ENCODE peak calls at places on chromosome X, in seven cellular contexts. One of them, this sample, is unnamed.

GRCh38 chrX:12115377-12115776 is 22.9 kb upstream of the FRMPD4 start:
- DNase-seq in PC-3: peak; percentile 34
- DNase-seq in psoas muscle: no peak
- DNase-seq in esophagus squamous epithelium: no peak
- DNase-seq in tibial nerve: no peak
- DNase-seq in adrenal gland: no peak
- DNase-seq in mesenchymal stem cell: peak; percentile 1
- DNase-seq in this sample: peak; percentile 57

GRCh38 chrX:56764153-56764974 is 35.3 kb downstream of the NBDY start:
- DNase-seq in tibial nerve: no peak
- DNase-seq in PC-3: peak; percentile 69
- DNase-seq in psoas muscle: peak; percentile 90
- DNase-seq in esophagus squamous epithelium: no peak
- DNase-seq in adrenal gland: peak; percentile 65
- DNase-seq in mesenchymal stem cell: peak; percentile 74
- DNase-seq in this sample: peak; percentile 78

GRCh38 chrX:123854329-123854728 is 5.5 kb upstream of the XIAP start:
- DNase-seq in tibial nerve: no peak
- DNase-seq in esophagus squamous epithelium: no peak
- DNase-seq in psoas muscle: no peak
- DNase-seq in mesenchymal stem cell: no peak
- DNase-seq in adrenal gland: no peak
- DNase-seq in PC-3: peak; percentile 58
- DNase-seq in this sample: no peak

GRCh38 chrX:132758778-132759177 is 199.7 kb downstream of the HS6ST2 start:
- DNase-seq in mesenchymal stem cell: peak; percentile 1
- DNase-seq in esophagus squamous epithelium: no peak
- DNase-seq in psoas muscle: no peak
- DNase-seq in adrenal gland: no peak
- DNase-seq in PC-3: no peak
- DNase-seq in tibial nerve: no peak
- DNase-seq in this sample: no peak

GRCh38 chrX:12269484-12269883 is 131.2 kb downstream of the FRMPD4 start:
- DNase-seq in psoas muscle: no peak
- DNase-seq in tibial nerve: no peak
- DNase-seq in PC-3: peak; percentile 34
- DNase-seq in esophagus squamous epithelium: no peak
- DNase-seq in mesenchymal stem cell: no peak
- DNase-seq in adrenal gland: peak; percentile 1
- DNase-seq in this sample: no peak

GRCh38 chrX:92247076-92247475 is 467.9 kb downstream of the PCDH11X start:
- DNase-seq in tibial nerve: no peak
- DNase-seq in PC-3: peak; percentile 62
- DNase-seq in mesenchymal stem cell: peak; percentile 6
- DNase-seq in esophagus squamous epithelium: no peak
- DNase-seq in psoas muscle: no peak
- DNase-seq in adrenal gland: no peak
- DNase-seq in this sample: no peak

GRCh38 chrX:97616883-97617510 is 733.3 kb downstream of the RPA4 start:
- DNase-seq in tibial nerve: no peak
- DNase-seq in mesenchymal stem cell: peak; percentile 65
- DNase-seq in esophagus squamous epithelium: no peak
- DNase-seq in psoas muscle: no peak
- DNase-seq in PC-3: peak; percentile 82
- DNase-seq in adrenal gland: peak; percentile 4
- DNase-seq in this sample: no peak

GRCh38 chrX:136376713-136377112 is 76.0 kb downstream of the ADGRG4 start:
- DNase-seq in esophagus squamous epithelium: no peak
- DNase-seq in psoas muscle: no peak
- DNase-seq in adrenal gland: no peak
- DNase-seq in tibial nerve: no peak
- DNase-seq in PC-3: peak; percentile 43
- DNase-seq in mesenchymal stem cell: no peak
- DNase-seq in this sample: no peak

GRCh38 chrX:135707880-135708279 is 5.6 kb upstream of the CT45A1 start:
- DNase-seq in psoas muscle: no peak
- DNase-seq in esophagus squamous epithelium: no peak
- DNase-seq in PC-3: peak; percentile 32
- DNase-seq in mesenchymal stem cell: no peak
- DNase-seq in adrenal gland: peak; percentile 1
- DNase-seq in tibial nerve: no peak
- DNase-seq in this sample: peak; percentile 28

GRCh38 chrX:17596051-17596450 is 141.2 kb upstream of the SCML1 start:
- DNase-seq in PC-3: peak; percentile 39
- DNase-seq in tibial nerve: no peak
- DNase-seq in mesenchymal stem cell: no peak
- DNase-seq in psoas muscle: no peak
- DNase-seq in adrenal gland: no peak
- DNase-seq in esophagus squamous epithelium: no peak
- DNase-seq in this sample: no peak

GRCh38 chrX:104482757-104483156 is 83.2 kb upstream of the IL1RAPL2 start:
- DNase-seq in PC-3: peak; percentile 15
- DNase-seq in adrenal gland: no peak
- DNase-seq in mesenchymal stem cell: peak; percentile 0
- DNase-seq in tibial nerve: no peak
- DNase-seq in psoas muscle: no peak
- DNase-seq in esophagus squamous epithelium: no peak
- DNase-seq in this sample: no peak

GRCh38 chrX:54807524-54808108 is at the start of gene MAGED2:
- DNase-seq in esophagus squamous epithelium: no peak
- DNase-seq in psoas muscle: peak; percentile 58
- DNase-seq in tibial nerve: peak; percentile 13
- DNase-seq in mesenchymal stem cell: peak; percentile 57
- DNase-seq in PC-3: peak; percentile 8
- DNase-seq in adrenal gland: peak; percentile 35
- DNase-seq in this sample: peak; percentile 67

GRCh38 chrX:45788941-45789348 is 588.3 kb upstream of the DIPK2B start:
- DNase-seq in esophagus squamous epithelium: no peak
- DNase-seq in PC-3: no peak
- DNase-seq in mesenchymal stem cell: peak; percentile 52
- DNase-seq in psoas muscle: peak; percentile 71
- DNase-seq in adrenal gland: no peak
- DNase-seq in tibial nerve: no peak
- DNase-seq in this sample: no peak

GRCh38 chrX:115940888-115941332 is 229.6 kb upstream of the AGTR2 start:
- DNase-seq in psoas muscle: peak; percentile 75
- DNase-seq in adrenal gland: peak; percentile 19
- DNase-seq in mesenchymal stem cell: peak; percentile 1
- DNase-seq in PC-3: peak; percentile 81
- DNase-seq in tibial nerve: peak; percentile 24
- DNase-seq in esophagus squamous epithelium: no peak
- DNase-seq in this sample: peak; percentile 80

GRCh38 chrX:46551494-46552128 is 6.4 kb upstream of the ZNF674 start:
- DNase-seq in esophagus squamous epithelium: no peak
- DNase-seq in psoas muscle: no peak
- DNase-seq in PC-3: peak; percentile 19
- DNase-seq in mesenchymal stem cell: peak; percentile 72
- DNase-seq in adrenal gland: no peak
- DNase-seq in tibial nerve: no peak
- DNase-seq in this sample: peak; percentile 33

GRCh38 chrX:95878874-95879273 is 805.8 kb upstream of the DIAPH2 start:
- DNase-seq in mesenchymal stem cell: no peak
- DNase-seq in adrenal gland: no peak
- DNase-seq in tibial nerve: no peak
- DNase-seq in PC-3: no peak
- DNase-seq in psoas muscle: no peak
- DNase-seq in esophagus squamous epithelium: no peak
- DNase-seq in this sample: no peak

GRCh38 chrX:152231106-152231505 is 92.7 kb upstream of the MAGEA10 start:
- DNase-seq in PC-3: no peak
- DNase-seq in psoas muscle: no peak
- DNase-seq in tibial nerve: no peak
- DNase-seq in adrenal gland: no peak
- DNase-seq in esophagus squamous epithelium: no peak
- DNase-seq in mesenchymal stem cell: no peak
- DNase-seq in this sample: no peak

GRCh38 chrX:103488332-103488731 is 31.0 kb downstream of the RAB40A start:
- DNase-seq in esophagus squamous epithelium: no peak
- DNase-seq in psoas muscle: no peak
- DNase-seq in tibial nerve: no peak
- DNase-seq in mesenchymal stem cell: peak; percentile 25
- DNase-seq in PC-3: peak; percentile 45
- DNase-seq in adrenal gland: peak; percentile 19
- DNase-seq in this sample: peak; percentile 17

GRCh38 chrX:20951016-20951795 is 423.0 kb upstream of the CNKSR2 start:
- DNase-seq in mesenchymal stem cell: no peak
- DNase-seq in PC-3: peak; percentile 37
- DNase-seq in psoas muscle: no peak
- DNase-seq in adrenal gland: no peak
- DNase-seq in tibial nerve: no peak
- DNase-seq in esophagus squamous epithelium: no peak
- DNase-seq in this sample: no peak

DNA sequence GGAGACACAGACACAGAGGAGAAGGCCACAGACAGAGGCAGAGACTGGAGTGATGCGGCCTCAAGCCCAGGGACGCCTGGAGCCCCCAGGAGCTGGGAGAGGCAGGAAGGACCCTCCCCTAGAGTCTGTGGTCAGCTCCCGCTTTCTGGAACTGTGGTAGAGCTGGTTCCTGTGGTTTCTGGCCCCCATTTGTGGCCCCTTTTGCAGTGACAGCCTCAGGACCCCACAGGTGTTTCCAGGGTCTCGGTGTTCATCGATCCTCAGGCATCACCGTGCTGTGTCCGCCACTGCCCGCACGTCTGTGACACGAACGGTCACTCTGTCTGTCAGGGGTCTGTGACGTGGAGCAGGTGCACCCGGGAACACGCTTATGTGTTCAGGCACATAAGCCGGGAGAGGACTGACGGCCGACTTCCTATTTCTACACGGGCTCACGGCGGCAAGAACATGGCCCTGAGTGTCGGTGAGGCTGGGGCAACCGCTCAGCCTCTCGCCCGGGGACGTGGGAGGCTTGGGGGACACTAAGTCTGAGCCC is 7.9 kb downstream of the GTPBP6 start:
- DNase-seq in PC-3: no peak
- DNase-seq in mesenchymal stem cell: no peak
- DNase-seq in psoas muscle: peak; percentile 38
- DNase-seq in adrenal gland: no peak
- DNase-seq in esophagus squamous epithelium: no peak
- DNase-seq in tibial nerve: no peak
- DNase-seq in this sample: peak; percentile 26
- H3K36me3 ChIP-seq in PC-3: peaks cover 10% of the 10 kb centered on the region
- H3K36me3 ChIP-seq in mesenchymal stem cell: peaks cover 79% of the 10 kb centered on the region
- H3K36me3 ChIP-seq in psoas muscle: peaks cover 89% of the 10 kb centered on the region
- H3K36me3 ChIP-seq in adrenal gland: peaks cover 56% of the 10 kb centered on the region
- H3K36me3 ChIP-seq in esophagus squamous epithelium: peaks cover 42% of the 10 kb centered on the region
- H3K36me3 ChIP-seq in tibial nerve: peaks cover 95% of the 10 kb centered on the region
- H3K36me3 ChIP-seq in this sample: peaks cover 24% of the 10 kb centered on the region

GRCh38 chrX:74546984-74547383 is 67.4 kb downstream of the RLIM start:
- DNase-seq in adrenal gland: no peak
- DNase-seq in tibial nerve: no peak
- DNase-seq in psoas muscle: no peak
- DNase-seq in mesenchymal stem cell: no peak
- DNase-seq in PC-3: no peak
- DNase-seq in esophagus squamous epithelium: no peak
- DNase-seq in this sample: no peak

GRCh38 chrX:74551934-74552333 is 62.5 kb downstream of the RLIM start:
- DNase-seq in mesenchymal stem cell: no peak
- DNase-seq in psoas muscle: no peak
- DNase-seq in esophagus squamous epithelium: no peak
- DNase-seq in adrenal gland: no peak
- DNase-seq in tibial nerve: no peak
- DNase-seq in PC-3: no peak
- DNase-seq in this sample: no peak

GRCh38 chrX:74545880-74546279 is 68.5 kb downstream of the RLIM start:
- DNase-seq in mesenchymal stem cell: no peak
- DNase-seq in adrenal gland: no peak
- DNase-seq in esophagus squamous epithelium: no peak
- DNase-seq in psoas muscle: no peak
- DNase-seq in PC-3: no peak
- DNase-seq in tibial nerve: no peak
- DNase-seq in this sample: no peak

GRCh38 chrX:74550295-74550802 is 64.1 kb downstream of the RLIM start:
- DNase-seq in PC-3: peak; percentile 79
- DNase-seq in psoas muscle: peak; percentile 92
- DNase-seq in mesenchymal stem cell: peak; percentile 71
- DNase-seq in adrenal gland: peak; percentile 85
- DNase-seq in esophagus squamous epithelium: peak; percentile 18
- DNase-seq in tibial nerve: peak; percentile 45
- DNase-seq in this sample: peak; percentile 69
- H3K4me3 ChIP-seq in PC-3: peak overlapping the region; percentile 52
- H3K4me3 ChIP-seq in psoas muscle: no peak overlapping the region
- H3K4me3 ChIP-seq in mesenchymal stem cell: no peak overlapping the region
- H3K4me3 ChIP-seq in adrenal gland: no peak overlapping the region
- H3K4me3 ChIP-seq in esophagus squamous epithelium: peak overlapping the region; percentile 36
- H3K4me3 ChIP-seq in tibial nerve: no peak overlapping the region
- H3K4me3 ChIP-seq in this sample: no peak overlapping the region

DNA sequence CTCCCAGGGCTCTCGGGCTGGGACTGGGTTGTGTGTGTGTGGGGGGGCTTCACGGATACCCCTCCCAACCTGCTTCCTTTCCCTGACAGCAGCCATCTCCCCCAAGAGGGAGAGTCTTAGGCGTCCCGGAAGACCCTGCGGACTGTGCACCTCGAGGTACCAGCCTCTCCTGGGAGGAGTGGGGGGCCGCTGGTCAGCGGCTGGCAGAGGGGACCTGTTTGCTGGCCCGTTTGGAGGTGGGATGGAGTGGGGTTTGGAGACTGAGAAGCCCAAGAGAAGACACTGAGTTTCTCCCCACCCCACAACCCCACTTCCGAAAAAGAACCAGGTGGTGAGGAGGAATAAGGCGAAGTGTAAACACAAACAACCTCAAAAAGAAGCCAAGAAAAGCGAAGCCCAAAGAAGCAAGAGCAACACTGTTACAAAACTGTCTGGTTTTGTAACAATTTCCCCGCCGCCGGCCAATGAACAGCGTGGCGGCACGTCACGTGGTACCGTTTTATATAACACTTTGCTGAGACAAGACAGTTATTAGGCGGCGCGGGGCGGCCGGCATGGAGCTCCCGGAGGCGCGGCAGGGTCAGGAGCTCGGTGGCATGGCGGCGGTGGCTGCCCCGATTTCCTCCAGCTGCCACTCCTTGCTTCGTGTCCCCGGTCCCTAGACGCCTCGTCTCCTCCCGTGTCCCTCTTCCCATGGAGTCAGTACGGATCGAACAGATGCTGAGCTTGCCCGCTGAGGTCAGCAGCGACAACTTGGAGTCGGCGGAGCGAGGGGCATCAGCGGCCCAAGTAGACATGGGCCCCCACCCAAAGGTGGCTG is at the start of gene LONRF3:
- DNase-seq in esophagus squamous epithelium: no peak
- DNase-seq in adrenal gland: peak; percentile 85
- DNase-seq in tibial nerve: peak; percentile 72
- DNase-seq in mesenchymal stem cell: peak; percentile 30
- DNase-seq in PC-3: peak; percentile 67
- DNase-seq in psoas muscle: peak; percentile 87
- DNase-seq in this sample: peak; percentile 51
- H3K27me3 ChIP-seq in esophagus squamous epithelium: no peaks in the 10 kb centered on the region
- H3K27me3 ChIP-seq in adrenal gland: peaks cover 5% of the 10 kb centered on the region
- H3K27me3 ChIP-seq in tibial nerve: peaks cover 24% of the 10 kb centered on the region
- H3K27me3 ChIP-seq in mesenchymal stem cell: peaks cover 30% of the 10 kb centered on the region
- H3K27me3 ChIP-seq in PC-3: no peaks in the 10 kb centered on the region
- H3K27me3 ChIP-seq in psoas muscle: no peaks in the 10 kb centered on the region
- H3K27me3 ChIP-seq in this sample: peaks cover 86% of the 10 kb centered on the region

DNA sequence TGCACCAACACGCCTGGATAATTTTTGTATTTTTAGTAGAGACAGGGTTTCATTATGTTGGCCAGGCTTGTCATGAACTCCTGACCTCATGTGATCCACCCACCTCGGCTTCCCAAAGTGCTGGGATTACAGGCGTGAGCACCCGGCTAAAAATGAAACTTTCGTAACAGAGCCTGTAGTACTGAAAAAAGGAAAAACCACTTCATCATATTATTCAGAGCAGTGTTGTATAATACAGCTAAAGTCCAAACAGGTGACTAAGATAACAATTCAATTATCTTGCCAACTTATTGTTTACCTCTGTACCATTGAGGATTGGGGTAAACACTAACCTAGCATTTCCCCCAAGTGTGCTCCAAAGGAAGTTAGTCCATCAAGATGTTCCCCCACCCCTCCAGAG is 43.9 kb upstream of the HPRT1 start:
- DNase-seq in PC-3: no peak
- DNase-seq in psoas muscle: no peak
- DNase-seq in adrenal gland: no peak
- DNase-seq in tibial nerve: no peak
- DNase-seq in esophagus squamous epithelium: no peak
- DNase-seq in mesenchymal stem cell: no peak
- DNase-seq in this sample: no peak
- H3K36me3 ChIP-seq in PC-3: peaks cover 20% of the 10 kb centered on the region
- H3K36me3 ChIP-seq in psoas muscle: peaks cover 55% of the 10 kb centered on the region
- H3K36me3 ChIP-seq in adrenal gland: peaks cover 4% of the 10 kb centered on the region
- H3K36me3 ChIP-seq in tibial nerve: peaks cover 9% of the 10 kb centered on the region
- H3K36me3 ChIP-seq in esophagus squamous epithelium: no peaks in the 10 kb centered on the region
- H3K36me3 ChIP-seq in mesenchymal stem cell: peaks cover 4% of the 10 kb centered on the region
- H3K36me3 ChIP-seq in this sample: peaks cover 10% of the 10 kb centered on the region